ENCODE peak calls at places on chromosomes 2 and 18, in five cellular contexts. One of them, this sample, is unnamed.

GRCh38 chr2:68320118-68320641 is 431 bp upstream of the CNRIP1 start:
- DNase-seq in posterior cingulate gyrus: peak; percentile 9
- DNase-seq in cardiac fibroblast: no peak
- DNase-seq in brain microvascular endothelial cell: no peak
- DNase-seq in DMS153: peak; percentile 7
- DNase-seq in this sample: peak; percentile 23

GRCh38 chr18:57353940-57354461 is 1.6 kb downstream of the ST8SIA3 start:
- DNase-seq in posterior cingulate gyrus: peak; percentile 33
- DNase-seq in cardiac fibroblast: peak; percentile 36
- DNase-seq in brain microvascular endothelial cell: peak; percentile 7
- DNase-seq in DMS153: peak; percentile 53
- DNase-seq in this sample: peak; percentile 75

GRCh38 chr2:187769437-187769836 is 215.2 kb upstream of the TFPI start:
- DNase-seq in posterior cingulate gyrus: no peak
- DNase-seq in cardiac fibroblast: no peak
- DNase-seq in brain microvascular endothelial cell: no peak
- DNase-seq in DMS153: no peak
- DNase-seq in this sample: no peak

GRCh38 chr2:130337735-130338325 is 4.9 kb upstream of the IMP4 start:
- DNase-seq in posterior cingulate gyrus: no peak
- DNase-seq in cardiac fibroblast: peak; percentile 75
- DNase-seq in brain microvascular endothelial cell: peak; percentile 81
- DNase-seq in DMS153: no peak
- DNase-seq in this sample: no peak

GRCh38 chr2:71945133-71945959 is 202.3 kb downstream of the CYP26B1 start:
- DNase-seq in posterior cingulate gyrus: no peak
- DNase-seq in cardiac fibroblast: no peak
- DNase-seq in brain microvascular endothelial cell: no peak
- DNase-seq in DMS153: no peak
- DNase-seq in this sample: no peak

GRCh38 chr2:168136392-168136977 is 110.9 kb downstream of the STK39 start:
- DNase-seq in posterior cingulate gyrus: no peak
- DNase-seq in cardiac fibroblast: peak; percentile 76
- DNase-seq in brain microvascular endothelial cell: no peak
- DNase-seq in DMS153: no peak
- DNase-seq in this sample: no peak

GRCh38 chr18:62634991-62635630 is 80.2 kb upstream of the PHLPP1 start:
- DNase-seq in posterior cingulate gyrus: no peak
- DNase-seq in cardiac fibroblast: no peak
- DNase-seq in brain microvascular endothelial cell: no peak
- DNase-seq in DMS153: no peak
- DNase-seq in this sample: no peak

GRCh38 chr2:10900216-10901109 is 11.3 kb upstream of the KCNF1 start:
- DNase-seq in posterior cingulate gyrus: no peak
- DNase-seq in cardiac fibroblast: peak; percentile 9
- DNase-seq in brain microvascular endothelial cell: no peak
- DNase-seq in DMS153: peak; percentile 47
- DNase-seq in this sample: no peak

GRCh38 chr2:227325824-227326195 is 759 bp downstream of the MFF start:
- DNase-seq in posterior cingulate gyrus: peak; percentile 39
- DNase-seq in cardiac fibroblast: peak; percentile 54
- DNase-seq in brain microvascular endothelial cell: peak; percentile 33
- DNase-seq in DMS153: no peak
- DNase-seq in this sample: no peak

GRCh38 chr2:133940134-133940533 is 313.7 kb upstream of the MGAT5 start:
- DNase-seq in posterior cingulate gyrus: no peak
- DNase-seq in cardiac fibroblast: no peak
- DNase-seq in brain microvascular endothelial cell: no peak
- DNase-seq in DMS153: no peak
- DNase-seq in this sample: no peak

GRCh38 chr2:232485333-232485756 is 2.3 kb downstream of the ECEL1 start:
- DNase-seq in posterior cingulate gyrus: no peak
- DNase-seq in cardiac fibroblast: no peak
- DNase-seq in brain microvascular endothelial cell: no peak
- DNase-seq in DMS153: no peak
- DNase-seq in this sample: no peak

GRCh38 chr2:189402932-189403331 is 38.3 kb upstream of the WDR75 start:
- DNase-seq in posterior cingulate gyrus: no peak
- DNase-seq in cardiac fibroblast: peak; percentile 79
- DNase-seq in brain microvascular endothelial cell: peak; percentile 91
- DNase-seq in DMS153: no peak
- DNase-seq in this sample: no peak